ENCODE peak calls at places on chromosomes 3 and 15, in four cellular contexts. N, W, D and T are unnamed samples.

GRCh38 chr15:44804303-44805046 is 68.1 kb downstream of the TRIM69 start:
- DNase-seq in W (no peak), N (no peak), D (no peak), T (no peak)

GRCh38 chr3:11186771-11187170 is 32.5 kb downstream of the HRH1 start:
- DNase-seq in W (no peak), N (no peak), D (no peak), T (no peak)

GRCh38 chr3:127997016-127997415 is 55.2 kb upstream of the SEC61A1 start:
- DNase-seq in D (no peak), W (no peak), N (no peak), T (no peak)

GRCh38 chr3:49255112-49255511 is 21.9 kb downstream of the C3orf62 start:
- DNase-seq in W (no peak), D (no peak), N (no peak), T (no peak)

GRCh38 chr3:134486577-134487041 is 752 bp downstream of the CEP63 start:
- DNase-seq in W (no peak), N (no peak), D (no peak), T (no peak)

GRCh38 chr3:16264708-16265454 is at the start of the genes DPH3 and OXNAD1:
- DNase-seq in W (peak; percentile 100), D (peak; percentile 100), N (peak; percentile 100), T (peak; percentile 100)

GRCh38 chr3:67090472-67090871 is 92.4 kb downstream of the KBTBD8 start:
- DNase-seq in D (no peak), N (peak; percentile 83), W (no peak), T (no peak)

GRCh38 chr3:71525376-71525775 is 58.2 kb downstream of the FOXP1 start:
- DNase-seq in W (no peak), D (no peak), N (no peak), T (no peak)

GRCh38 chr3:80040113-80040512 is 272.3 kb upstream of the ROBO1 start:
- DNase-seq in D (no peak), N (no peak), W (no peak), T (no peak)

GRCh38 chr3:124057453-124057852 is 65.5 kb upstream of the ROPN1 start:
- DNase-seq in D (no peak), N (no peak), W (no peak), T (no peak)

GRCh38 chr3:24435581-24435980 is 59.1 kb downstream of the THRB start:
- DNase-seq in D (no peak), W (no peak), N (no peak), T (no peak)

GRCh38 chr3:122497425-122497824 is 17.3 kb downstream of the KPNA1 start:
- DNase-seq in D (no peak), N (peak; percentile 82), W (no peak), T (no peak)

GRCh38 chr15:66138096-66138783 is 115.3 kb downstream of the MEGF11 start:
- DNase-seq in D (no peak), W (no peak), N (no peak), T (no peak)

GRCh38 chr15:80967451-80967850 is 22.2 kb downstream of the MESD start:
- DNase-seq in D (no peak), N (peak; percentile 41), W (peak; percentile 60), T (peak; percentile 49)

GRCh38 chr3:177816667-177817208 is 619.5 kb upstream of the TBL1XR1 start:
- DNase-seq in W (no peak), D (no peak), N (peak; percentile 54), T (no peak)

GRCh38 chr3:128804017-128804816 is 75.2 kb upstream of the ACAD9 start:
- DNase-seq in N (peak; percentile 23), W (no peak), D (no peak), T (no peak)

GRCh38 chr3:143172313-143173054 is 52.9 kb downstream of the CHST2 start:
- DNase-seq in W (no peak), D (no peak), N (no peak), T (no peak)

GRCh38 chr15:89926158-89926557 is 13.4 kb upstream of the ARPIN start:
- DNase-seq in D (no peak), N (no peak), W (no peak), T (no peak)

GRCh38 chr3:49880581-49881328 is 11.0 kb upstream of the CAMKV start:
- DNase-seq in W (no peak), N (no peak), D (no peak), T (no peak)

GRCh38 chr3:99843590-99844260 is 26.1 kb downstream of the CMSS1 start:
- DNase-seq in D (peak; percentile 54), N (no peak), W (no peak), T (no peak)

GRCh38 chr3:191331443-191331842 is 1.1 kb upstream of the UTS2B start:
- DNase-seq in N (no peak), D (no peak), W (no peak), T (no peak)

GRCh38 chr3:149879872-149880271 is 66.9 kb downstream of the RNF13 start:
- DNase-seq in W (peak; percentile 80), D (peak; percentile 34), N (peak; percentile 69), T (no peak)

GRCh38 chr3:73791356-73791755 is 166.6 kb upstream of the PDZRN3 start:
- DNase-seq in D (no peak), W (no peak), N (no peak), T (no peak)

GRCh38 chr3:33717616-33717865 is 513 bp downstream of the CLASP2 start:
- DNase-seq in N (peak; percentile 29), W (no peak), D (peak; percentile 75), T (peak; percentile 83)

GRCh38 chr3:147191795-147192385 is 214.5 kb downstream of the ZIC4 start:
- DNase-seq in N (peak; percentile 68), D (no peak), W (no peak), T (no peak)

DNA sequence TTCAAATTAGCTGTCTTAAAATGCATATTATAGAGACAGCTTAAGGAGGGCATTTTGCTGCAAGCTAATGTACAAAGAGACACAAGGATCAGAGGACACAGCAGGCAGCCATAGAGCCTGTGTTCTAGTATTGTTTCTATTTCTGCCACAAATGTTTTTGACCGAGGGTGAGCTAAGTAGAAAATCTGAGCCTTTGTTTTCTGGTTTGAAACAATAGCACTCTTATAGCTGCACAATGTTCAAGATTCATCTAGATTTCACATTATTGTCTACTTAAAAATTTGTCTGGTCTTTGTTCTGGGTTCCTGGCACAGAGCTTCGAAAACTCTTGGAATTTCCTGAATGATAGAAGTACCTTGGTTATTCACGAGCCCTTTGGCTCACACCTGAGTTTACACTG is 40.0 kb upstream of the TUSC7 start:
- DNase-seq in D (no peak), W (no peak), N (no peak), T (no peak)
- H3K27ac ChIP-seq in D (no peak overlapping the region), W (no peak overlapping the region), N (no peak overlapping the region), T (no peak overlapping the region)

GRCh38 chr3:94520364-94520763 is 457.5 kb downstream of the NSUN3 start:
- DNase-seq in N (no peak), W (no peak), D (no peak), T (no peak)

GRCh38 chr3:94529821-94530220 is 467.0 kb downstream of the NSUN3 start:
- DNase-seq in W (no peak), D (no peak), N (no peak), T (no peak)

GRCh38 chr3:94522488-94522887 is 459.6 kb downstream of the NSUN3 start:
- DNase-seq in N (no peak), D (no peak), W (no peak), T (no peak)

GRCh38 chr3:94524102-94524922 is 461.5 kb downstream of the NSUN3 start:
- DNase-seq in W (no peak), D (no peak), N (no peak), T (no peak)

GRCh38 chr3:94525039-94525438 is 462.2 kb downstream of the NSUN3 start:
- DNase-seq in D (no peak), W (no peak), N (peak; percentile 18), T (no peak)
- TF ChIP-seq CTCF in D (no peak), W (peak; percentile 22), N (peak; percentile 88), T (no peak)

GRCh38 chr3:186366206-186366605 is 4.2 kb upstream of the DGKG start:
- DNase-seq in D (no peak), N (no peak), W (no peak), T (no peak)
- H3K27ac ChIP-seq in D (no peak overlapping the region), N (no peak overlapping the region), W (no peak overlapping the region), T (peak overlapping the region; percentile 76)

DNA sequence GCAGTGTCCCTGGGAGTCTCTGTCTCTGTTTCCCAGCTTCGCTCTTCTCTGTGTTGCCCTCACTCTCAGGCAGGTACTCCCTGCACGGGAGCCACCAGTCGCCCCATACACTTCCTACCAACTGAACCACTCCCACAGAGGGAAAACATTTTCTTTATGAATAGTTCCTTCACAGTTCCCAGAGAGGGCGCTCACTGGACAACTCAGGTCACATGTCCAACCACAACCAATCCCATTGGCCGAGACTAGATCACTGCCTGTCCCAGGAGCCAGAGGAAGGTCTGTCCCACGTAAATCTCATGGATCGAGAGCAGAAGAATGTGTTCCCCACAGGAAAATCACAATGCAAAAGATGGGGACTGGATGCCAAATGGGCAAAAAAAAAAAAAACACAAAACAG is 26.1 kb downstream of the GRK7 start:
- DNase-seq in D (no peak), W (peak; percentile 44), N (no peak), T (no peak)
- TF ChIP-seq CTCF in D (no peak), W (no peak), N (no peak), T (no peak)